ENCODE peak calls at places on chromosomes 5 and 9, in nine cellular contexts. B is NCI-H2107; A is prostate gland; X is brain microvascular endothelial cell; O is GM23248; M is fibroblast of pulmonary artery; C is GDM1; W is astrocyte of the spinal cord; Y is activated effector memory CD4-positive, alpha-beta T cell treated with Interleukin-2 at 50 U/mL for 16 hours. J is an unnamed sample.

GRCh38 chr9:131552030-131552429 is 6.7 kb downstream of the PRRT1B start:
- DNase-seq in B (no peak), A (no peak), X (no peak), O (no peak), M (no peak), C (no peak), W (no peak), Y (no peak), J (no peak)

GRCh38 chr9:131404581-131404980 is 10.7 kb downstream of the PRRC2B start:
- DNase-seq in B (no peak), A (no peak), X (no peak), O (peak), M (peak), C (no peak), W (peak), Y (no peak), J (no peak)

GRCh38 chr5:963310-963672 is 45.3 kb upstream of the NKD2 start:
- DNase-seq in B (no peak), A (no peak), X (no peak), O (no peak), M (no peak), C (no peak), W (no peak), Y (no peak), J (no peak)

GRCh38 chr5:91296691-91297143 is 86.4 kb downstream of the ARRDC3 start:
- DNase-seq in B (no peak), A (no peak), X (no peak), O (peak), M (no peak), C (no peak), W (peak), Y (no peak), J (peak)

GRCh38 chr5:37391591-37391990 is 12.5 kb downstream of the WDR70 start:
- DNase-seq in B (no peak), A (no peak), X (no peak), O (no peak), M (no peak), C (no peak), W (no peak), Y (no peak), J (no peak)

GRCh38 chr9:105053209-105053652 is 125.3 kb upstream of the ABCA1 start:
- DNase-seq in B (no peak), A (no peak), X (peak), O (peak), M (peak), C (no peak), W (peak), Y (no peak), J (peak)

GRCh38 chr9:132894343-132894742 is 15.6 kb downstream of the SPACA9 start:
- DNase-seq in B (no peak), A (peak), X (no peak), O (peak), M (no peak), C (no peak), W (no peak), Y (no peak), J (no peak)

GRCh38 chr5:179489015-179489414 is 61.3 kb upstream of the RUFY1 start:
- DNase-seq in B (no peak), A (no peak), X (no peak), O (no peak), M (peak), C (no peak), W (no peak), Y (no peak), J (no peak)

GRCh38 chr5:84131372-84131771 is 253.3 kb downstream of the EDIL3 start:
- DNase-seq in B (no peak), A (peak), X (no peak), O (no peak), M (no peak), C (no peak), W (no peak), Y (no peak), J (no peak)

J was measured in RCC 7860.